ENCODE peak calls at places on chromosomes 13 and 19, in seven cellular contexts. One of them, this sample, is unnamed.

GRCh38 chr19:2558543-2558942 is 82.6 kb downstream of the GADD45B start:
- DNase-seq in stomach: no peak
- DNase-seq in osteoblast: no peak
- DNase-seq in body of pancreas: no peak
- DNase-seq in Peyer's patch: no peak
- DNase-seq in mucosa of descending colon: no peak
- DNase-seq in CD8-positive, alpha-beta memory T cell: no peak
- DNase-seq in this sample: no peak

GRCh38 chr19:38017504-38018150 is 110.6 kb downstream of the SIPA1L3 start:
- DNase-seq in osteoblast: no peak
- DNase-seq in Peyer's patch: no peak
- DNase-seq in CD8-positive, alpha-beta memory T cell: no peak
- DNase-seq in stomach: no peak
- DNase-seq in body of pancreas: no peak
- DNase-seq in mucosa of descending colon: no peak
- DNase-seq in this sample: no peak

GRCh38 chr13:29362849-29363604 is 232.5 kb downstream of the SLC7A1 start:
- DNase-seq in stomach: peak; percentile 30
- DNase-seq in CD8-positive, alpha-beta memory T cell: peak; percentile 8
- DNase-seq in osteoblast: peak; percentile 85
- DNase-seq in mucosa of descending colon: no peak
- DNase-seq in Peyer's patch: no peak
- DNase-seq in body of pancreas: peak; percentile 52
- DNase-seq in this sample: no peak

GRCh38 chr19:2038284-2039081 is 12.6 kb downstream of the MKNK2 start:
- DNase-seq in CD8-positive, alpha-beta memory T cell: no peak
- DNase-seq in mucosa of descending colon: peak; percentile 59
- DNase-seq in stomach: no peak
- DNase-seq in Peyer's patch: no peak
- DNase-seq in body of pancreas: no peak
- DNase-seq in osteoblast: peak; percentile 83
- DNase-seq in this sample: no peak

GRCh38 chr13:110290153-110290552 is 16.8 kb downstream of the COL4A1 start:
- DNase-seq in CD8-positive, alpha-beta memory T cell: no peak
- DNase-seq in stomach: no peak
- DNase-seq in mucosa of descending colon: no peak
- DNase-seq in Peyer's patch: no peak
- DNase-seq in osteoblast: no peak
- DNase-seq in body of pancreas: no peak
- DNase-seq in this sample: no peak

GRCh38 chr19:5128251-5128931 is 159.5 kb downstream of the KDM4B start:
- DNase-seq in Peyer's patch: no peak
- DNase-seq in stomach: peak; percentile 71
- DNase-seq in CD8-positive, alpha-beta memory T cell: no peak
- DNase-seq in body of pancreas: peak; percentile 96
- DNase-seq in osteoblast: peak; percentile 98
- DNase-seq in mucosa of descending colon: no peak
- DNase-seq in this sample: no peak

GRCh38 chr13:99647593-99647980 is 146.3 kb downstream of the TM9SF2 start:
- DNase-seq in CD8-positive, alpha-beta memory T cell: no peak
- DNase-seq in stomach: no peak
- DNase-seq in osteoblast: no peak
- DNase-seq in mucosa of descending colon: no peak
- DNase-seq in Peyer's patch: no peak
- DNase-seq in body of pancreas: no peak
- DNase-seq in this sample: no peak

GRCh38 chr13:41145136-41145908 is 12.7 kb upstream of the KBTBD6 start:
- DNase-seq in osteoblast: no peak
- DNase-seq in body of pancreas: no peak
- DNase-seq in Peyer's patch: no peak
- DNase-seq in CD8-positive, alpha-beta memory T cell: no peak
- DNase-seq in mucosa of descending colon: no peak
- DNase-seq in stomach: no peak
- DNase-seq in this sample: no peak

GRCh38 chr19:44955500-44956439 is 590 bp downstream of the CLPTM1 start:
- DNase-seq in stomach: no peak
- DNase-seq in Peyer's patch: no peak
- DNase-seq in osteoblast: no peak
- DNase-seq in body of pancreas: no peak
- DNase-seq in CD8-positive, alpha-beta memory T cell: no peak
- DNase-seq in mucosa of descending colon: no peak
- DNase-seq in this sample: no peak

GRCh38 chr19:1663854-1664253 is 11.4 kb upstream of the TCF3 start:
- DNase-seq in osteoblast: no peak
- DNase-seq in mucosa of descending colon: peak; percentile 45
- DNase-seq in stomach: no peak
- DNase-seq in Peyer's patch: peak; percentile 30
- DNase-seq in CD8-positive, alpha-beta memory T cell: no peak
- DNase-seq in body of pancreas: no peak
- DNase-seq in this sample: no peak

GRCh38 chr13:29754486-29754806 is 96.0 kb downstream of the UBL3 start:
- DNase-seq in body of pancreas: no peak
- DNase-seq in stomach: no peak
- DNase-seq in CD8-positive, alpha-beta memory T cell: no peak
- DNase-seq in osteoblast: no peak
- DNase-seq in Peyer's patch: no peak
- DNase-seq in mucosa of descending colon: no peak
- DNase-seq in this sample: no peak

GRCh38 chr13:96636310-96636709 is 358.0 kb downstream of the OXGR1 start:
- DNase-seq in CD8-positive, alpha-beta memory T cell: no peak
- DNase-seq in osteoblast: no peak
- DNase-seq in stomach: no peak
- DNase-seq in body of pancreas: peak; percentile 35
- DNase-seq in mucosa of descending colon: no peak
- DNase-seq in Peyer's patch: no peak
- DNase-seq in this sample: no peak

GRCh38 chr13:23159205-23159586 is 21.6 kb upstream of the SGCG start:
- DNase-seq in osteoblast: peak; percentile 83
- DNase-seq in stomach: no peak
- DNase-seq in body of pancreas: no peak
- DNase-seq in Peyer's patch: no peak
- DNase-seq in mucosa of descending colon: no peak
- DNase-seq in CD8-positive, alpha-beta memory T cell: no peak
- DNase-seq in this sample: no peak

GRCh38 chr19:56947206-56947605 is 106.7 kb upstream of the PEG3 start:
- DNase-seq in Peyer's patch: no peak
- DNase-seq in body of pancreas: no peak
- DNase-seq in osteoblast: no peak
- DNase-seq in mucosa of descending colon: no peak
- DNase-seq in CD8-positive, alpha-beta memory T cell: no peak
- DNase-seq in stomach: no peak
- DNase-seq in this sample: no peak

GRCh38 chr13:98506343-98507059 is 70.4 kb downstream of the STK24 start:
- DNase-seq in CD8-positive, alpha-beta memory T cell: no peak
- DNase-seq in osteoblast: no peak
- DNase-seq in mucosa of descending colon: no peak
- DNase-seq in Peyer's patch: peak; percentile 13
- DNase-seq in stomach: no peak
- DNase-seq in body of pancreas: peak; percentile 8
- DNase-seq in this sample: no peak

GRCh38 chr19:33156354-33156753 is 24.4 kb downstream of the WDR88 start:
- DNase-seq in CD8-positive, alpha-beta memory T cell: no peak
- DNase-seq in mucosa of descending colon: no peak
- DNase-seq in Peyer's patch: no peak
- DNase-seq in body of pancreas: no peak
- DNase-seq in osteoblast: no peak
- DNase-seq in stomach: no peak
- DNase-seq in this sample: no peak

GRCh38 chr19:58154679-58155648 is 4.4 kb upstream of the ZNF329 start:
- DNase-seq in osteoblast: peak; percentile 100
- DNase-seq in stomach: peak; percentile 98
- DNase-seq in body of pancreas: peak; percentile 95
- DNase-seq in CD8-positive, alpha-beta memory T cell: peak; percentile 97
- DNase-seq in Peyer's patch: peak; percentile 90
- DNase-seq in mucosa of descending colon: peak; percentile 96
- DNase-seq in this sample: peak; percentile 99

GRCh38 chr13:36516225-36516624 is 83.9 kb downstream of the CCNA1 start:
- DNase-seq in Peyer's patch: no peak
- DNase-seq in body of pancreas: no peak
- DNase-seq in CD8-positive, alpha-beta memory T cell: no peak
- DNase-seq in osteoblast: no peak
- DNase-seq in mucosa of descending colon: no peak
- DNase-seq in stomach: no peak
- DNase-seq in this sample: no peak

GRCh38 chr19:2627319-2627829 is 75.1 kb downstream of the GNG7 start:
- DNase-seq in mucosa of descending colon: peak; percentile 88
- DNase-seq in osteoblast: peak; percentile 99
- DNase-seq in Peyer's patch: peak; percentile 87
- DNase-seq in body of pancreas: peak; percentile 93
- DNase-seq in stomach: peak; percentile 87
- DNase-seq in CD8-positive, alpha-beta memory T cell: no peak
- DNase-seq in this sample: peak; percentile 93

GRCh38 chr19:37654525-37654832 is 786 bp downstream of the ZFP30 start:
- DNase-seq in mucosa of descending colon: no peak
- DNase-seq in stomach: no peak
- DNase-seq in Peyer's patch: no peak
- DNase-seq in CD8-positive, alpha-beta memory T cell: no peak
- DNase-seq in body of pancreas: no peak
- DNase-seq in osteoblast: no peak
- DNase-seq in this sample: no peak

GRCh38 chr19:55485439-55486011 is 537 bp downstream of the NAT14 start:
- DNase-seq in CD8-positive, alpha-beta memory T cell: no peak
- DNase-seq in osteoblast: no peak
- DNase-seq in stomach: no peak
- DNase-seq in body of pancreas: no peak
- DNase-seq in mucosa of descending colon: peak; percentile 55
- DNase-seq in Peyer's patch: no peak
- DNase-seq in this sample: no peak
- H3K4me1 ChIP-seq in CD8-positive, alpha-beta memory T cell: peaks cover 10% of the 10 kb centered on the region
- H3K4me1 ChIP-seq in osteoblast: peaks cover 45% of the 10 kb centered on the region
- H3K4me1 ChIP-seq in stomach: peaks cover 36% of the 10 kb centered on the region
- H3K4me1 ChIP-seq in body of pancreas: peaks cover 46% of the 10 kb centered on the region
- H3K4me1 ChIP-seq in mucosa of descending colon: peaks cover 14% of the 10 kb centered on the region
- H3K4me1 ChIP-seq in Peyer's patch: peaks cover 12% of the 10 kb centered on the region
- H3K4me1 ChIP-seq in this sample: peaks cover 36% of the 10 kb centered on the region

GRCh38 chr19:28428644-28429348 is 784.2 kb downstream of the UQCRFS1 start:
- DNase-seq in Peyer's patch: no peak
- DNase-seq in body of pancreas: no peak
- DNase-seq in CD8-positive, alpha-beta memory T cell: no peak
- DNase-seq in osteoblast: peak; percentile 27
- DNase-seq in stomach: no peak
- DNase-seq in mucosa of descending colon: no peak
- DNase-seq in this sample: no peak
- H3K4me1 ChIP-seq in Peyer's patch: no peaks in the 10 kb centered on the region
- H3K4me1 ChIP-seq in body of pancreas: no peaks in the 10 kb centered on the region
- H3K4me1 ChIP-seq in CD8-positive, alpha-beta memory T cell: no peaks in the 10 kb centered on the region
- H3K4me1 ChIP-seq in osteoblast: no peaks in the 10 kb centered on the region
- H3K4me1 ChIP-seq in stomach: no peaks in the 10 kb centered on the region
- H3K4me1 ChIP-seq in mucosa of descending colon: no peaks in the 10 kb centered on the region
- H3K4me1 ChIP-seq in this sample: no peaks in the 10 kb centered on the region

GRCh38 chr13:44756411-44756810 is 180.3 kb upstream of the TSC22D1 start:
- DNase-seq in stomach: no peak
- DNase-seq in body of pancreas: no peak
- DNase-seq in osteoblast: no peak
- DNase-seq in CD8-positive, alpha-beta memory T cell: no peak
- DNase-seq in Peyer's patch: no peak
- DNase-seq in mucosa of descending colon: no peak
- DNase-seq in this sample: no peak
- H3K4me1 ChIP-seq in stomach: peaks cover 35% of the 10 kb centered on the region
- H3K4me1 ChIP-seq in body of pancreas: peaks cover 56% of the 10 kb centered on the region
- H3K4me1 ChIP-seq in osteoblast: peaks cover 43% of the 10 kb centered on the region
- H3K4me1 ChIP-seq in CD8-positive, alpha-beta memory T cell: no peaks in the 10 kb centered on the region
- H3K4me1 ChIP-seq in Peyer's patch: no peaks in the 10 kb centered on the region
- H3K4me1 ChIP-seq in mucosa of descending colon: peaks cover 40% of the 10 kb centered on the region
- H3K4me1 ChIP-seq in this sample: peaks cover 7% of the 10 kb centered on the region

DNA sequence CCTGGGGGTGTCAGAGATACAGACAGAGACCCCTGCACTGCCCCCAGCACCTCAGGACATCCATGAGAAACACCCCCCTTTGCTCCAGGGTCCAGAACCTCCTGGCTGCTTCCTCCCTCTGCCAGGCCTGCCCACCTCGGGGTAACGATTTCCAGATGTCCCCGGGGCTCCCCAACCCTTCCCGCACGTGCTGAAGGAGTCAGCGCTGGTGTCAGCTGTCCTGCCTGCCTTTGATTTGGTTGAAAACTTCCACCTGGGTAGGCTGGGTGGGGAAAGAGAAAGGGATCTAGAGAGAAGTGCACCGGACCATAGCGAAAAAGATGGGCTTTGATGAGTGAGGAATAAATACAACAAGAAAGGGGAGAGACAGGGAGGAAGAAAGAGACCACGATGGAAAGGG is 1.5 kb upstream of the CGB7 start:
- DNase-seq in osteoblast: peak; percentile 25
- DNase-seq in CD8-positive, alpha-beta memory T cell: no peak
- DNase-seq in Peyer's patch: no peak
- DNase-seq in mucosa of descending colon: no peak
- DNase-seq in stomach: no peak
- DNase-seq in body of pancreas: no peak
- DNase-seq in this sample: no peak
- H3K4me1 ChIP-seq in osteoblast: peaks cover 10% of the 10 kb centered on the region
- H3K4me1 ChIP-seq in CD8-positive, alpha-beta memory T cell: peaks cover 17% of the 10 kb centered on the region
- H3K4me1 ChIP-seq in Peyer's patch: peaks cover 15% of the 10 kb centered on the region
- H3K4me1 ChIP-seq in mucosa of descending colon: peaks cover 13% of the 10 kb centered on the region
- H3K4me1 ChIP-seq in stomach: peaks cover 24% of the 10 kb centered on the region
- H3K4me1 ChIP-seq in body of pancreas: peaks cover 25% of the 10 kb centered on the region
- H3K4me1 ChIP-seq in this sample: peaks cover 24% of the 10 kb centered on the region

GRCh38 chr19:6239871-6240676 is 39.7 kb downstream of the MLLT1 start:
- DNase-seq in mucosa of descending colon: peak; percentile 40
- DNase-seq in Peyer's patch: no peak
- DNase-seq in CD8-positive, alpha-beta memory T cell: no peak
- DNase-seq in stomach: no peak
- DNase-seq in body of pancreas: no peak
- DNase-seq in osteoblast: peak; percentile 61
- DNase-seq in this sample: no peak

GRCh38 chr19:6241056-6241455 is 38.7 kb downstream of the MLLT1 start:
- DNase-seq in Peyer's patch: no peak
- DNase-seq in CD8-positive, alpha-beta memory T cell: no peak
- DNase-seq in osteoblast: no peak
- DNase-seq in mucosa of descending colon: no peak
- DNase-seq in stomach: no peak
- DNase-seq in body of pancreas: no peak
- DNase-seq in this sample: no peak

GRCh38 chr19:6242677-6243076 is 37.1 kb downstream of the MLLT1 start:
- DNase-seq in mucosa of descending colon: peak; percentile 19
- DNase-seq in body of pancreas: no peak
- DNase-seq in Peyer's patch: no peak
- DNase-seq in osteoblast: no peak
- DNase-seq in CD8-positive, alpha-beta memory T cell: no peak
- DNase-seq in stomach: no peak
- DNase-seq in this sample: no peak

GRCh38 chr19:6239401-6239844 is 40.4 kb downstream of the MLLT1 start:
- DNase-seq in CD8-positive, alpha-beta memory T cell: no peak
- DNase-seq in mucosa of descending colon: no peak
- DNase-seq in Peyer's patch: no peak
- DNase-seq in osteoblast: peak; percentile 88
- DNase-seq in stomach: peak; percentile 66
- DNase-seq in body of pancreas: peak; percentile 71
- DNase-seq in this sample: no peak

DNA sequence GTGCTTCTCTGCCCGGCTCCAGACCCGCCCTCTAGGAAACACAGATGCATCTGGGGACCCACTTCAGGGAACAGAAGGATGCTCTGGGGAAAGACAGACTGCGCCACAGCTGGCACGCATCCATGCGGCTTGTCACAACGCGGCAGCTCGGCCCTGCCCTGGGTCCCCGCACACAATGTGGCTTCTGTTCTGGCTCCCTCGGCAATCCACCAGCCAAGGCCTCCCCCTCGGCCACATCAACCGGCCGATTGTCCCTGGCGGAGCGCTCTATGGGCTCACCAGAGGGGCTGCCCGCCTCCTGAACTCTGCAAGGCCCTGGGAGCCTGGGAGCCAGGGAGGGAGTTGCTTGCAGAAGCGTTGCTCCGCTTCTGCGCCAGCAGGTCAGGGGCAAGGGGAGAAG is 38.1 kb downstream of the MLLT1 start:
- DNase-seq in osteoblast: peak; percentile 41
- DNase-seq in Peyer's patch: no peak
- DNase-seq in stomach: no peak
- DNase-seq in mucosa of descending colon: no peak
- DNase-seq in body of pancreas: peak; percentile 62
- DNase-seq in CD8-positive, alpha-beta memory T cell: no peak
- DNase-seq in this sample: no peak
- H3K4me1 ChIP-seq in osteoblast: peaks cover 15% of the 10 kb centered on the region
- H3K4me1 ChIP-seq in Peyer's patch: peaks cover 4% of the 10 kb centered on the region
- H3K4me1 ChIP-seq in stomach: peaks cover 47% of the 10 kb centered on the region
- H3K4me1 ChIP-seq in mucosa of descending colon: peaks cover 6% of the 10 kb centered on the region
- H3K4me1 ChIP-seq in body of pancreas: peaks cover 55% of the 10 kb centered on the region
- H3K4me1 ChIP-seq in CD8-positive, alpha-beta memory T cell: peaks cover 28% of the 10 kb centered on the region
- H3K4me1 ChIP-seq in this sample: peaks cover 44% of the 10 kb centered on the region